ENCODE peak calls at places on chromosome 2, in ten cellular contexts. N, R, B, G, I, C, J, Y, Q and T are unnamed samples.

GRCh38 chr2:20617892-20618467 is 32.9 kb downstream of the HS1BP3 start:
- DNase-seq in N (peak; percentile 99), R (peak; percentile 98), B (peak; percentile 97), G (peak; percentile 90), I (no peak), C (no peak), J (no peak), Y (peak; percentile 97), Q (peak; percentile 64), T (peak; percentile 78)

GRCh38 chr2:167944825-167945659 is 302.4 kb downstream of the STK39 start:
- DNase-seq in N (no peak), R (peak; percentile 19), B (no peak), G (no peak), I (no peak), C (no peak), J (no peak), Y (no peak), Q (no peak), T (no peak)

GRCh38 chr2:125593036-125593435 is 1062.9 kb upstream of the GYPC start:
- DNase-seq in N (no peak), R (no peak), B (no peak), G (no peak), I (no peak), C (no peak), J (no peak), Y (no peak), Q (no peak), T (no peak)

GRCh38 chr2:241496904-241497877 is 11.2 kb downstream of the STK25 start:
- DNase-seq in N (no peak), R (no peak), B (no peak), G (no peak), I (no peak), C (no peak), J (no peak), Y (no peak), Q (no peak), T (no peak)

GRCh38 chr2:231715988-231716616 is 7.8 kb downstream of the PTMA start:
- DNase-seq in N (peak; percentile 63), R (peak; percentile 35), B (no peak), G (no peak), I (no peak), C (no peak), J (no peak), Y (no peak), Q (no peak), T (no peak)

GRCh38 chr2:236642125-236642524 is 72.5 kb downstream of the ACKR3 start:
- DNase-seq in N (no peak), R (no peak), B (no peak), G (no peak), I (no peak), C (no peak), J (no peak), Y (no peak), Q (no peak), T (no peak)

GRCh38 chr2:154952346-154953010 is 254.0 kb downstream of the KCNJ3 start:
- DNase-seq in N (no peak), R (no peak), B (no peak), G (no peak), I (peak; percentile 40), C (no peak), J (no peak), Y (no peak), Q (no peak), T (no peak)

GRCh38 chr2:219538488-219539294 is 4.9 kb downstream of the CHPF start:
- DNase-seq in N (no peak), R (no peak), B (no peak), G (no peak), I (no peak), C (no peak), J (no peak), Y (no peak), Q (no peak), T (no peak)

GRCh38 chr2:240922234-240922981 is 16.3 kb downstream of the CROCC2 start:
- DNase-seq in N (peak; percentile 64), R (no peak), B (peak; percentile 11), G (peak; percentile 8), I (no peak), C (no peak), J (no peak), Y (peak; percentile 30), Q (no peak), T (no peak)

GRCh38 chr2:178397002-178397605 is 53.9 kb downstream of the PRKRA start:
- DNase-seq in N (no peak), R (peak; percentile 59), B (no peak), G (no peak), I (peak; percentile 24), C (no peak), J (no peak), Y (no peak), Q (peak; percentile 25), T (no peak)

GRCh38 chr2:13558368-13558767 is 841.6 kb downstream of the TRIB2 start:
- DNase-seq in N (no peak), R (no peak), B (no peak), G (no peak), I (no peak), C (no peak), J (no peak), Y (no peak), Q (peak; percentile 95), T (no peak)

GRCh38 chr2:36975306-36975705 is 9.0 kb upstream of the STRN start:
- DNase-seq in N (no peak), R (no peak), B (no peak), G (no peak), I (no peak), C (no peak), J (no peak), Y (no peak), Q (no peak), T (no peak)

GRCh38 chr2:190357596-190357995 is 14.2 kb downstream of the INPP1 start:
- DNase-seq in N (no peak), R (no peak), B (no peak), G (no peak), I (no peak), C (no peak), J (no peak), Y (no peak), Q (no peak), T (no peak)

GRCh38 chr2:190354003-190354690 is 10.8 kb downstream of the INPP1 start:
- DNase-seq in N (no peak), R (no peak), B (no peak), G (peak; percentile 45), I (no peak), C (no peak), J (no peak), Y (no peak), Q (no peak), T (no peak)

GRCh38 chr2:190352668-190353536 is 9.5 kb downstream of the INPP1 start:
- DNase-seq in N (no peak), R (no peak), B (no peak), G (no peak), I (no peak), C (no peak), J (no peak), Y (no peak), Q (peak; percentile 73), T (peak; percentile 24)

GRCh38 chr2:190353537-190353899 is 10.1 kb downstream of the INPP1 start:
- DNase-seq in N (no peak), R (no peak), B (no peak), G (no peak), I (no peak), C (no peak), J (no peak), Y (no peak), Q (no peak), T (no peak)

GRCh38 chr2:190355968-190356657 is 12.7 kb downstream of the INPP1 start:
- DNase-seq in N (no peak), R (no peak), B (no peak), G (no peak), I (no peak), C (no peak), J (no peak), Y (no peak), Q (peak; percentile 42), T (no peak)
- H3K27ac ChIP-seq in N (peak overlapping the region; percentile 3), R (no peak overlapping the region), B (no peak overlapping the region), G (peak overlapping the region; percentile 21), I (no peak overlapping the region), C (no peak overlapping the region), J (no peak overlapping the region), Y (no peak overlapping the region), Q (peak overlapping the region; percentile 5), T (peak overlapping the region; percentile 1)

DNA sequence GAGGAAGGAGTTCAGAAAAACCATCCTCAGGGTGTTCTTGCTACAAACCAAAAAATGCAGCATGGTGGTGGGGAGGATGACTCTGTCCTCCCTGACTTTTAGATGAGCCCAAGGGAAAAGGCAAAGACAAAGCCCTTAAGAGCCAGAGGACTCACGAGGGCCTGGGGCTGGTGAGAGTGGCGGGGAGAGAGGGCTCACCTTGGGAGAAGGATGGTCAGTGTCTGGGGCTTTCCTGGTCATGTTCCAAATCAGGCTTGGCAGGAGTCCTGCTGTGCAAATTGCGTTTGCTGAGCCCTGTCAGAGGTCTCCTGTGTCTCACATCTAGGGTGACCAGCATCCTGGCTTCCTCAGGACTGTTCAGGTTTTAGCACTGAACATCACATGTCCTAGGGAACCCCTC is 4.7 kb downstream of the UGT1A1 start:
- DNase-seq in N (no peak), R (no peak), B (no peak), G (no peak), I (no peak), C (no peak), J (no peak), Y (no peak), Q (no peak), T (no peak)
- H3K27ac ChIP-seq in N (no peak overlapping the region), R (no peak overlapping the region), B (no peak overlapping the region), G (no peak overlapping the region), I (no peak overlapping the region), C (no peak overlapping the region), J (no peak overlapping the region), Y (no peak overlapping the region), Q (no peak overlapping the region), T (no peak overlapping the region)

GRCh38 chr2:65350714-65351113 is 81.7 kb downstream of the SPRED2 start:
- DNase-seq in N (no peak), R (no peak), B (no peak), G (no peak), I (no peak), C (no peak), J (no peak), Y (no peak), Q (no peak), T (no peak)
- H3K27ac ChIP-seq in N (no peak overlapping the region), R (no peak overlapping the region), B (no peak overlapping the region), G (no peak overlapping the region), I (no peak overlapping the region), C (no peak overlapping the region), J (no peak overlapping the region), Y (no peak overlapping the region), Q (no peak overlapping the region), T (no peak overlapping the region)

DNA sequence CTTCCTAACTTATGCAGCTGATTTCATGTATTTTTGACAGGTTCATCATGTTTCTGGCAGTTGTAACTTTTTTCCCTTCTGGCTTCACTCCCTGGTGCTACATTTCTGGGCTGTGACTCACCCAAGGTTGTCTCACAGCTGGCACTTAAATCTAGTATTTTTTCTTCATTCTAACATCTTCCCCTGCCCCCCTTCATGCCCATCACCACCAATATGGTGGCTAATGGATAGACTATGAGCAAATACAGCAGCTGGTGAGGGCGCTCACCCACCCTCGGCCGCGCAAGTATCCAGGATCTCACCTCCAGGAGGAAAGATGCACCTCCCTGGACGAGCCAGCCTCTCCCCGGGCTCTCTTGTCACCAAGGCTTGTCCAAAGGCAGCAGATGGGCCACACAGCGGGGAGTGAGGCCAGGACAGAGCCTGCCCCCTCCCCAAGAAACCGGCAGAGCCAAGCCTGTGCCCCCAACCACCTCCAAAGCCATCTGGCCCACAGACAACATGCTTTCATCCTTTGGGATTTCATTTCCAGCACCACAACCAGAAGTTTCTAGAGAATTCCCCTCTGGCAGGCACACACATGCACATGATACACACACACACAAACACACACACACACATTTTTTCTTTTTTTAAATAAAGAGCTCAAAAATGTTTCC is 39.1 kb downstream of the ATOH8 start:
- DNase-seq in N (peak; percentile 72), R (peak; percentile 88), B (no peak), G (no peak), I (no peak), C (no peak), J (no peak), Y (peak; percentile 30), Q (peak; percentile 69), T (peak; percentile 37)
- H3K27ac ChIP-seq in N (peak overlapping the region; percentile 59), R (peak overlapping the region; percentile 51), B (peak overlapping the region; percentile 69), G (peak overlapping the region; percentile 39), I (no peak overlapping the region), C (no peak overlapping the region), J (no peak overlapping the region), Y (peak overlapping the region; percentile 49), Q (no peak overlapping the region), T (peak overlapping the region; percentile 94)